ENCODE peak calls at places on chromosomes 6 and 20, in six cellular contexts. F, S, D, R, A and Y are unnamed samples.

GRCh38 chr6:113857565-113858066 is 471 bp downstream of the MARCKS start:
- DNase-seq in F (no peak), S (peak; percentile 37), D (peak; percentile 8), R (peak; percentile 48), A (peak; percentile 30), Y (peak; percentile 24)

GRCh38 chr6:128754658-128755256 is 128.2 kb upstream of the LAMA2 start:
- DNase-seq in F (no peak), S (peak; percentile 74), D (no peak), R (no peak), A (no peak), Y (peak; percentile 49)

GRCh38 chr6:89669002-89669401 is 30.5 kb upstream of the LYRM2 start:
- DNase-seq in F (no peak), S (no peak), D (no peak), R (peak; percentile 27), A (no peak), Y (no peak)

GRCh38 chr6:63897459-63897858 is 261.9 kb downstream of the PHF3 start:
- DNase-seq in F (no peak), S (no peak), D (no peak), R (no peak), A (no peak), Y (no peak)

GRCh38 chr6:148044261-148044731 is 298.3 kb upstream of the SASH1 start:
- DNase-seq in F (no peak), S (no peak), D (no peak), R (no peak), A (no peak), Y (no peak)

GRCh38 chr20:32966881-32967781 is 37.1 kb downstream of the SUN5 start:
- DNase-seq in F (no peak), S (peak; percentile 76), D (no peak), R (no peak), A (no peak), Y (peak; percentile 44)

GRCh38 chr6:35754452-35755321 is 17.9 kb downstream of the ARMC12 start:
- DNase-seq in F (no peak), S (no peak), D (no peak), R (peak; percentile 44), A (no peak), Y (no peak)

GRCh38 chr6:144657691-144658090 is 372.6 kb downstream of the UTRN start:
- DNase-seq in F (no peak), S (no peak), D (no peak), R (peak; percentile 71), A (no peak), Y (no peak)

GRCh38 chr6:107563694-107564093 is 73.8 kb downstream of the SOBP start:
- DNase-seq in F (no peak), S (no peak), D (no peak), R (no peak), A (no peak), Y (no peak)

GRCh38 chr6:153108320-153108719 is 22.8 kb downstream of the RGS17 start:
- DNase-seq in F (no peak), S (no peak), D (no peak), R (no peak), A (no peak), Y (no peak)

GRCh38 chr6:10999994-11000393 is 44.1 kb downstream of the ELOVL2 start:
- DNase-seq in F (no peak), S (no peak), D (no peak), R (no peak), A (no peak), Y (no peak)

GRCh38 chr6:156242206-156242605 is 535.0 kb upstream of the ARID1B start:
- DNase-seq in F (no peak), S (no peak), D (no peak), R (no peak), A (no peak), Y (no peak)

GRCh38 chr6:87481936-87482335 is 9.2 kb downstream of the SLC35A1 start:
- DNase-seq in F (no peak), S (no peak), D (no peak), R (peak; percentile 29), A (no peak), Y (no peak)

GRCh38 chr20:54397292-54398155 is 77.9 kb upstream of the DOK5 start:
- DNase-seq in F (no peak), S (no peak), D (no peak), R (no peak), A (no peak), Y (no peak)

GRCh38 chr6:39301606-39302005 is 12.6 kb downstream of the KCNK17 start:
- DNase-seq in F (no peak), S (peak; percentile 31), D (peak; percentile 39), R (peak; percentile 12), A (no peak), Y (no peak)

GRCh38 chr20:63369724-63370622 is 8.8 kb upstream of the CHRNA4 start:
- DNase-seq in F (no peak), S (no peak), D (no peak), R (no peak), A (no peak), Y (no peak)

GRCh38 chr6:132716238-132716637 is 2.4 kb upstream of the VNN1 start:
- DNase-seq in F (no peak), S (no peak), D (no peak), R (no peak), A (no peak), Y (no peak)

GRCh38 chr6:153538491-153538890 is 407.4 kb upstream of the RGS17 start:
- DNase-seq in F (no peak), S (no peak), D (no peak), R (peak; percentile 91), A (no peak), Y (no peak)

GRCh38 chr6:131761061-131761761 is 46.6 kb upstream of the ENPP1 start:
- DNase-seq in F (no peak), S (no peak), D (no peak), R (peak; percentile 39), A (no peak), Y (no peak)

GRCh38 chr20:5833309-5833941 is 83.2 kb downstream of the SHLD1 start:
- DNase-seq in F (no peak), S (no peak), D (no peak), R (no peak), A (no peak), Y (no peak)
- TF ChIP-seq CTCF in F (no peak), S (no peak), D (no peak), R (no peak), A (no peak), Y (no peak)

GRCh38 chr6:29792123-29793035 is 35.2 kb upstream of the HLA-G start:
- DNase-seq in F (no peak), S (peak; percentile 50), D (peak; percentile 49), R (peak; percentile 24), A (peak; percentile 67), Y (peak; percentile 82)
- TF ChIP-seq CTCF in F (peak; percentile 81), S (peak; percentile 48), D (no peak), R (peak; percentile 60), A (peak; percentile 62), Y (peak; percentile 60)

GRCh38 chr6:115643762-115644161 is 416.9 kb downstream of the FRK start:
- DNase-seq in F (no peak), S (no peak), D (no peak), R (peak; percentile 4), A (no peak), Y (no peak)
- TF ChIP-seq CTCF in F (no peak), S (no peak), D (no peak), R (no peak), A (no peak), Y (no peak)

GRCh38 chr6:50145125-50145524 is 95.4 kb upstream of the DEFB112 start:
- DNase-seq in F (no peak), S (peak; percentile 2), D (no peak), R (peak; percentile 4), A (no peak), Y (no peak)
- TF ChIP-seq CTCF in F (peak; percentile 52), S (peak; percentile 39), D (peak; percentile 90), R (peak; percentile 66), A (no peak), Y (no peak)